ENCODE peak calls at places on chromosomes 16 and 17, in ten cellular contexts. One of them, this sample, is unnamed. For H3K36me3 and H3K4me1, the result is how much of the 10 kb centered on the place peaks cover.

GRCh38 chr17:73625975-73626706 is 18.1 kb downstream of the SDK2 start:
- DNase-seq in GM23338: no peak
- DNase-seq in upper lobe of left lung: peak
- DNase-seq in naive thymus-derived CD4-positive, alpha-beta T cell: no peak
- DNase-seq in IMR-90: no peak
- DNase-seq in mesenchymal stem cell: no peak
- DNase-seq in HCT116: no peak
- DNase-seq in heart left ventricle: peak
- DNase-seq in mesendoderm: peak
- DNase-seq in fibroblast of lung: no peak
- DNase-seq in this sample: no peak

GRCh38 chr17:51734462-51734861 is 424.1 kb downstream of the CA10 start:
- DNase-seq in GM23338: peak
- DNase-seq in upper lobe of left lung: no peak
- DNase-seq in naive thymus-derived CD4-positive, alpha-beta T cell: no peak
- DNase-seq in IMR-90: no peak
- DNase-seq in mesenchymal stem cell: no peak
- DNase-seq in HCT116: peak
- DNase-seq in heart left ventricle: no peak
- DNase-seq in mesendoderm: peak
- DNase-seq in fibroblast of lung: no peak
- DNase-seq in this sample: no peak

GRCh38 chr17:43599835-43600234 is 53.7 kb upstream of the ETV4 start:
- DNase-seq in GM23338: no peak
- DNase-seq in upper lobe of left lung: no peak
- DNase-seq in naive thymus-derived CD4-positive, alpha-beta T cell: no peak
- DNase-seq in IMR-90: peak
- DNase-seq in mesenchymal stem cell: peak
- DNase-seq in HCT116: no peak
- DNase-seq in heart left ventricle: no peak
- DNase-seq in mesendoderm: no peak
- DNase-seq in fibroblast of lung: peak
- DNase-seq in this sample: no peak

GRCh38 chr17:44900894-44901293 is 1.6 kb upstream of the EFTUD2 start:
- DNase-seq in GM23338: no peak
- DNase-seq in upper lobe of left lung: no peak
- DNase-seq in naive thymus-derived CD4-positive, alpha-beta T cell: no peak
- DNase-seq in IMR-90: peak
- DNase-seq in mesenchymal stem cell: peak
- DNase-seq in HCT116: no peak
- DNase-seq in heart left ventricle: no peak
- DNase-seq in mesendoderm: no peak
- DNase-seq in fibroblast of lung: peak
- DNase-seq in this sample: no peak

GRCh38 chr17:56593073-56593740 is at the start of gene NOG:
- DNase-seq in GM23338: peak
- DNase-seq in upper lobe of left lung: peak
- DNase-seq in naive thymus-derived CD4-positive, alpha-beta T cell: peak
- DNase-seq in IMR-90: peak
- DNase-seq in mesenchymal stem cell: peak
- DNase-seq in HCT116: no peak
- DNase-seq in heart left ventricle: peak
- DNase-seq in mesendoderm: peak
- DNase-seq in fibroblast of lung: peak
- DNase-seq in this sample: no peak

GRCh38 chr16:26643519-26643918 is 423.2 kb upstream of the C16orf82 start:
- DNase-seq in GM23338: no peak
- DNase-seq in upper lobe of left lung: no peak
- DNase-seq in naive thymus-derived CD4-positive, alpha-beta T cell: no peak
- DNase-seq in IMR-90: no peak
- DNase-seq in mesenchymal stem cell: no peak
- DNase-seq in HCT116: no peak
- DNase-seq in heart left ventricle: no peak
- DNase-seq in mesendoderm: no peak
- DNase-seq in fibroblast of lung: no peak
- DNase-seq in this sample: no peak

GRCh38 chr16:10682604-10683003 is 12.1 kb downstream of the TEKT5 start:
- DNase-seq in GM23338: no peak
- DNase-seq in upper lobe of left lung: no peak
- DNase-seq in naive thymus-derived CD4-positive, alpha-beta T cell: no peak
- DNase-seq in IMR-90: no peak
- DNase-seq in mesenchymal stem cell: no peak
- DNase-seq in HCT116: no peak
- DNase-seq in heart left ventricle: no peak
- DNase-seq in mesendoderm: no peak
- DNase-seq in fibroblast of lung: no peak
- DNase-seq in this sample: no peak

GRCh38 chr17:11296994-11297393 is 56.0 kb downstream of the SHISA6 start:
- DNase-seq in GM23338: no peak
- DNase-seq in upper lobe of left lung: no peak
- DNase-seq in naive thymus-derived CD4-positive, alpha-beta T cell: no peak
- DNase-seq in IMR-90: no peak
- DNase-seq in mesenchymal stem cell: no peak
- DNase-seq in HCT116: no peak
- DNase-seq in heart left ventricle: no peak
- DNase-seq in mesendoderm: peak
- DNase-seq in fibroblast of lung: no peak
- DNase-seq in this sample: peak

GRCh38 chr16:25950586-25951201 is 258.9 kb downstream of the HS3ST4 start:
- DNase-seq in GM23338: peak
- DNase-seq in upper lobe of left lung: no peak
- DNase-seq in naive thymus-derived CD4-positive, alpha-beta T cell: no peak
- DNase-seq in IMR-90: no peak
- DNase-seq in mesenchymal stem cell: no peak
- DNase-seq in HCT116: no peak
- DNase-seq in heart left ventricle: no peak
- DNase-seq in mesendoderm: peak
- DNase-seq in fibroblast of lung: no peak
- DNase-seq in this sample: no peak

GRCh38 chr16:73071131-73071940 is 23.4 kb upstream of the ZFHX3 start:
- DNase-seq in GM23338: peak
- DNase-seq in upper lobe of left lung: peak
- DNase-seq in naive thymus-derived CD4-positive, alpha-beta T cell: no peak
- DNase-seq in IMR-90: no peak
- DNase-seq in mesenchymal stem cell: peak
- DNase-seq in HCT116: no peak
- DNase-seq in heart left ventricle: peak
- DNase-seq in mesendoderm: peak
- DNase-seq in fibroblast of lung: peak
- DNase-seq in this sample: no peak

GRCh38 chr16:80915079-80915450 is 91.6 kb downstream of the CMC2 start:
- DNase-seq in GM23338: no peak
- DNase-seq in upper lobe of left lung: no peak
- DNase-seq in naive thymus-derived CD4-positive, alpha-beta T cell: no peak
- DNase-seq in IMR-90: no peak
- DNase-seq in mesenchymal stem cell: no peak
- DNase-seq in HCT116: no peak
- DNase-seq in heart left ventricle: no peak
- DNase-seq in mesendoderm: no peak
- DNase-seq in fibroblast of lung: no peak
- DNase-seq in this sample: no peak

GRCh38 chr17:16286947-16287562 is 66.2 kb downstream of the CENPV start:
- DNase-seq in GM23338: peak
- DNase-seq in upper lobe of left lung: peak
- DNase-seq in naive thymus-derived CD4-positive, alpha-beta T cell: no peak
- DNase-seq in IMR-90: no peak
- DNase-seq in mesenchymal stem cell: no peak
- DNase-seq in HCT116: no peak
- DNase-seq in heart left ventricle: peak
- DNase-seq in mesendoderm: no peak
- DNase-seq in fibroblast of lung: no peak
- DNase-seq in this sample: no peak

GRCh38 chr17:7479389-7480192 is at the start of gene ZBTB4:
- DNase-seq in GM23338: peak
- DNase-seq in upper lobe of left lung: peak
- DNase-seq in naive thymus-derived CD4-positive, alpha-beta T cell: peak
- DNase-seq in IMR-90: peak
- DNase-seq in mesenchymal stem cell: peak
- DNase-seq in HCT116: no peak
- DNase-seq in heart left ventricle: peak
- DNase-seq in mesendoderm: peak
- DNase-seq in fibroblast of lung: peak
- DNase-seq in this sample: peak

GRCh38 chr17:73378974-73379470 is 67.2 kb upstream of the CDC42EP4 start:
- DNase-seq in GM23338: no peak
- DNase-seq in upper lobe of left lung: no peak
- DNase-seq in naive thymus-derived CD4-positive, alpha-beta T cell: no peak
- DNase-seq in IMR-90: no peak
- DNase-seq in mesenchymal stem cell: no peak
- DNase-seq in HCT116: no peak
- DNase-seq in heart left ventricle: no peak
- DNase-seq in mesendoderm: no peak
- DNase-seq in fibroblast of lung: no peak
- DNase-seq in this sample: no peak

GRCh38 chr17:77879896-77880280 is 78.6 kb upstream of the TNRC6C start:
- DNase-seq in GM23338: no peak
- DNase-seq in upper lobe of left lung: no peak
- DNase-seq in naive thymus-derived CD4-positive, alpha-beta T cell: no peak
- DNase-seq in IMR-90: no peak
- DNase-seq in mesenchymal stem cell: no peak
- DNase-seq in HCT116: no peak
- DNase-seq in heart left ventricle: no peak
- DNase-seq in mesendoderm: no peak
- DNase-seq in fibroblast of lung: no peak
- DNase-seq in this sample: no peak

GRCh38 chr16:49280861-49281331 is 742 bp downstream of the CBLN1 start:
- DNase-seq in GM23338: no peak
- DNase-seq in upper lobe of left lung: peak
- DNase-seq in naive thymus-derived CD4-positive, alpha-beta T cell: no peak
- DNase-seq in IMR-90: no peak
- DNase-seq in mesenchymal stem cell: no peak
- DNase-seq in HCT116: no peak
- DNase-seq in heart left ventricle: no peak
- DNase-seq in mesendoderm: peak
- DNase-seq in fibroblast of lung: no peak
- DNase-seq in this sample: no peak
- H3K36me3 ChIP-seq in GM23338: under half
- H3K36me3 ChIP-seq in upper lobe of left lung: under half
- H3K36me3 ChIP-seq in naive thymus-derived CD4-positive, alpha-beta T cell: under half
- H3K36me3 ChIP-seq in IMR-90: under half
- H3K36me3 ChIP-seq in mesenchymal stem cell: under half
- H3K36me3 ChIP-seq in HCT116: under half
- H3K36me3 ChIP-seq in heart left ventricle: under half
- H3K36me3 ChIP-seq in mesendoderm: under half
- H3K36me3 ChIP-seq in fibroblast of lung: under half
- H3K36me3 ChIP-seq in this sample: under half

GRCh38 chr16:4409081-4409932 is 7.1 kb downstream of the CORO7 start:
- DNase-seq in GM23338: peak
- DNase-seq in upper lobe of left lung: no peak
- DNase-seq in naive thymus-derived CD4-positive, alpha-beta T cell: no peak
- DNase-seq in IMR-90: no peak
- DNase-seq in mesenchymal stem cell: peak
- DNase-seq in HCT116: no peak
- DNase-seq in heart left ventricle: no peak
- DNase-seq in mesendoderm: no peak
- DNase-seq in fibroblast of lung: no peak
- DNase-seq in this sample: no peak
- H3K27ac ChIP-seq in GM23338: no peak
- H3K27ac ChIP-seq in upper lobe of left lung: no peak
- H3K27ac ChIP-seq in naive thymus-derived CD4-positive, alpha-beta T cell: no peak
- H3K27ac ChIP-seq in IMR-90: no peak
- H3K27ac ChIP-seq in mesenchymal stem cell: peak
- H3K27ac ChIP-seq in HCT116: no peak
- H3K27ac ChIP-seq in heart left ventricle: no peak
- H3K27ac ChIP-seq in mesendoderm: no peak
- H3K27ac ChIP-seq in fibroblast of lung: no peak
- H3K27ac ChIP-seq in this sample: no peak

GRCh38 chr17:17671369-17672119 is 9.7 kb upstream of the RAI1 start:
- DNase-seq in GM23338: no peak
- DNase-seq in upper lobe of left lung: no peak
- DNase-seq in naive thymus-derived CD4-positive, alpha-beta T cell: no peak
- DNase-seq in IMR-90: no peak
- DNase-seq in mesenchymal stem cell: no peak
- DNase-seq in HCT116: no peak
- DNase-seq in heart left ventricle: no peak
- DNase-seq in mesendoderm: no peak
- DNase-seq in fibroblast of lung: no peak
- DNase-seq in this sample: no peak
- H3K4me1 ChIP-seq in GM23338: under half
- H3K4me1 ChIP-seq in upper lobe of left lung: under half
- H3K4me1 ChIP-seq in naive thymus-derived CD4-positive, alpha-beta T cell: under half
- H3K4me1 ChIP-seq in IMR-90: under half
- H3K4me1 ChIP-seq in mesenchymal stem cell: under half
- H3K4me1 ChIP-seq in HCT116: under half
- H3K4me1 ChIP-seq in heart left ventricle: under half
- H3K4me1 ChIP-seq in mesendoderm: under half
- H3K4me1 ChIP-seq in fibroblast of lung: under half
- H3K4me1 ChIP-seq in this sample: under half

GRCh38 chr17:81667754-81668153 is 1.2 kb downstream of the CCDC137 start:
- DNase-seq in GM23338: peak
- DNase-seq in upper lobe of left lung: no peak
- DNase-seq in naive thymus-derived CD4-positive, alpha-beta T cell: no peak
- DNase-seq in IMR-90: no peak
- DNase-seq in mesenchymal stem cell: no peak
- DNase-seq in HCT116: no peak
- DNase-seq in heart left ventricle: no peak
- DNase-seq in mesendoderm: peak
- DNase-seq in fibroblast of lung: no peak
- DNase-seq in this sample: no peak

GRCh38 chr17:81676906-81677305 is 6.7 kb downstream of the ARL16 start:
- DNase-seq in GM23338: no peak
- DNase-seq in upper lobe of left lung: no peak
- DNase-seq in naive thymus-derived CD4-positive, alpha-beta T cell: no peak
- DNase-seq in IMR-90: no peak
- DNase-seq in mesenchymal stem cell: no peak
- DNase-seq in HCT116: no peak
- DNase-seq in heart left ventricle: no peak
- DNase-seq in mesendoderm: no peak
- DNase-seq in fibroblast of lung: no peak
- DNase-seq in this sample: no peak

GRCh38 chr17:81673561-81674258 is 7.2 kb downstream of the CCDC137 start:
- DNase-seq in GM23338: no peak
- DNase-seq in upper lobe of left lung: peak
- DNase-seq in naive thymus-derived CD4-positive, alpha-beta T cell: no peak
- DNase-seq in IMR-90: no peak
- DNase-seq in mesenchymal stem cell: no peak
- DNase-seq in HCT116: no peak
- DNase-seq in heart left ventricle: no peak
- DNase-seq in mesendoderm: no peak
- DNase-seq in fibroblast of lung: no peak
- DNase-seq in this sample: no peak

GRCh38 chr17:81672954-81673353 is 6.4 kb downstream of the CCDC137 start:
- DNase-seq in GM23338: no peak
- DNase-seq in upper lobe of left lung: peak
- DNase-seq in naive thymus-derived CD4-positive, alpha-beta T cell: no peak
- DNase-seq in IMR-90: no peak
- DNase-seq in mesenchymal stem cell: no peak
- DNase-seq in HCT116: no peak
- DNase-seq in heart left ventricle: no peak
- DNase-seq in mesendoderm: no peak
- DNase-seq in fibroblast of lung: no peak
- DNase-seq in this sample: no peak

DNA sequence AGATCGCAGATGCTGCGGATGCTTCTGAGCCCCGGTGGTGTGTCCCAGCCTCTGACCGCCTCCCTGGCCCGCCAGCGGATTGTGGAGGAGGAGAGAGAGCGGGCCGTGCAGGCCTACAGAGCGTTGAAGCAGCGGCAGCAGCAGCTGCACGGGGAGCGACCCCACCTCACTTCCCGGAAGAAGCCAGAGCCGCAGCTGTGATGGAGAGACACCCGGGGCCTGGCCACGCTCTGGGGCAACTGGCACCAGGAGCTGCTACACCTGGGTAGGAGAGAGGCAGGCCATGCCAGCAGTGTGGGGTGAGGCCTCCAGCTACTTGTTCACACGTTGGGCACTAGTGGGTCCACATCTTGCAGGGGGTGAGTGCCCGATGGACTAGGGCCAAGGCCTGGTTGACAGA is 6.0 kb downstream of the CCDC137 start:
- DNase-seq in GM23338: no peak
- DNase-seq in upper lobe of left lung: peak
- DNase-seq in naive thymus-derived CD4-positive, alpha-beta T cell: no peak
- DNase-seq in IMR-90: no peak
- DNase-seq in mesenchymal stem cell: no peak
- DNase-seq in HCT116: no peak
- DNase-seq in heart left ventricle: no peak
- DNase-seq in mesendoderm: no peak
- DNase-seq in fibroblast of lung: no peak
- DNase-seq in this sample: no peak
- H3K36me3 ChIP-seq in GM23338: under half
- H3K36me3 ChIP-seq in upper lobe of left lung: half or more
- H3K36me3 ChIP-seq in naive thymus-derived CD4-positive, alpha-beta T cell: under half
- H3K36me3 ChIP-seq in IMR-90: half or more
- H3K36me3 ChIP-seq in mesenchymal stem cell: half or more
- H3K36me3 ChIP-seq in HCT116: under half
- H3K36me3 ChIP-seq in heart left ventricle: half or more
- H3K36me3 ChIP-seq in mesendoderm: under half
- H3K36me3 ChIP-seq in fibroblast of lung: under half
- H3K36me3 ChIP-seq in this sample: under half